ENCODE peak calls at places on chromosomes 11 and 22, in five cellular contexts. One of them, this sample, is unnamed.

GRCh38 chr11:18802381-18803257 is 11.0 kb upstream of the PTPN5 start:
- DNase-seq in K562: peak
- DNase-seq in A549: peak
- DNase-seq in IMR-90: peak
- DNase-seq in HepG2: peak
- DNase-seq in this sample: peak

GRCh38 chr11:76657139-76657823 is 13.3 kb downstream of the LRRC32 start:
- DNase-seq in K562: no peak
- DNase-seq in A549: no peak
- DNase-seq in IMR-90: no peak
- DNase-seq in HepG2: no peak
- DNase-seq in this sample: no peak

GRCh38 chr11:22634897-22635629 is 9.4 kb upstream of the FANCF start:
- DNase-seq in K562: no peak
- DNase-seq in A549: no peak
- DNase-seq in IMR-90: peak
- DNase-seq in HepG2: peak
- DNase-seq in this sample: no peak

GRCh38 chr11:116773203-116774112 is 671 bp upstream of the BUD13 start:
- DNase-seq in K562: no peak
- DNase-seq in A549: no peak
- DNase-seq in IMR-90: peak
- DNase-seq in HepG2: no peak
- DNase-seq in this sample: no peak

GRCh38 chr11:70661763-70662501 is 263.6 kb downstream of the CTTN start:
- DNase-seq in K562: no peak
- DNase-seq in A549: no peak
- DNase-seq in IMR-90: peak
- DNase-seq in HepG2: no peak
- DNase-seq in this sample: no peak

GRCh38 chr11:2473361-2474058 is 28.7 kb downstream of the KCNQ1 start:
- DNase-seq in K562: no peak
- DNase-seq in A549: no peak
- DNase-seq in IMR-90: no peak
- DNase-seq in HepG2: no peak
- DNase-seq in this sample: no peak

GRCh38 chr22:20615533-20616450 is 108.4 kb downstream of the MED15 start:
- DNase-seq in K562: no peak
- DNase-seq in A549: no peak
- DNase-seq in IMR-90: no peak
- DNase-seq in HepG2: no peak
- DNase-seq in this sample: no peak

GRCh38 chr11:109423860-109424190 is 1.8 kb downstream of the C11orf87 start:
- DNase-seq in K562: no peak
- DNase-seq in A549: no peak
- DNase-seq in IMR-90: no peak
- DNase-seq in HepG2: no peak
- DNase-seq in this sample: no peak

GRCh38 chr22:48287031-48287430 is 1524.6 kb downstream of the TBC1D22A start:
- DNase-seq in K562: no peak
- DNase-seq in A549: peak
- DNase-seq in IMR-90: no peak
- DNase-seq in HepG2: no peak
- DNase-seq in this sample: no peak

GRCh38 chr22:24584871-24585411 is 7.9 kb downstream of the LRRC75B start:
- DNase-seq in K562: no peak
- DNase-seq in A549: no peak
- DNase-seq in IMR-90: no peak
- DNase-seq in HepG2: no peak
- DNase-seq in this sample: no peak

GRCh38 chr22:20517422-20517821 is 10.0 kb downstream of the MED15 start:
- DNase-seq in K562: peak
- DNase-seq in A549: no peak
- DNase-seq in IMR-90: no peak
- DNase-seq in HepG2: no peak
- DNase-seq in this sample: no peak

GRCh38 chr11:22079133-22079847 is 113.6 kb upstream of the ANO5 start:
- DNase-seq in K562: no peak
- DNase-seq in A549: no peak
- DNase-seq in IMR-90: no peak
- DNase-seq in HepG2: no peak
- DNase-seq in this sample: no peak

GRCh38 chr11:91326280-91326679 is 898.3 kb upstream of the FAT3 start:
- DNase-seq in K562: no peak
- DNase-seq in A549: no peak
- DNase-seq in IMR-90: no peak
- DNase-seq in HepG2: no peak
- DNase-seq in this sample: no peak

GRCh38 chr11:127340438-127340837 is 339.9 kb upstream of the KIRREL3 start:
- DNase-seq in K562: no peak
- DNase-seq in A549: no peak
- DNase-seq in IMR-90: no peak
- DNase-seq in HepG2: no peak
- DNase-seq in this sample: no peak

GRCh38 chr11:30510750-30511149 is 75.4 kb downstream of the MPPED2 start:
- DNase-seq in K562: no peak
- DNase-seq in A549: no peak
- DNase-seq in IMR-90: no peak
- DNase-seq in HepG2: no peak
- DNase-seq in this sample: no peak

GRCh38 chr11:108496643-108497256 is 1.4 kb downstream of the POGLUT3 start:
- DNase-seq in K562: no peak
- DNase-seq in A549: no peak
- DNase-seq in IMR-90: peak
- DNase-seq in HepG2: no peak
- DNase-seq in this sample: no peak

GRCh38 chr11:10984250-10984649 is 126.4 kb upstream of the ZBED5 start:
- DNase-seq in K562: peak
- DNase-seq in A549: peak
- DNase-seq in IMR-90: no peak
- DNase-seq in HepG2: no peak
- DNase-seq in this sample: no peak

GRCh38 chr22:22423681-22424080 is 84.9 kb downstream of the ZNF280B start:
- DNase-seq in K562: peak
- DNase-seq in A549: no peak
- DNase-seq in IMR-90: no peak
- DNase-seq in HepG2: no peak
- DNase-seq in this sample: no peak

GRCh38 chr22:22421392-22421791 is 87.2 kb downstream of the ZNF280B start:
- DNase-seq in K562: peak
- DNase-seq in A549: no peak
- DNase-seq in IMR-90: no peak
- DNase-seq in HepG2: no peak
- DNase-seq in this sample: no peak

GRCh38 chr22:22420580-22420979 is 88.0 kb downstream of the ZNF280B start:
- DNase-seq in K562: no peak
- DNase-seq in A549: no peak
- DNase-seq in IMR-90: no peak
- DNase-seq in HepG2: no peak
- DNase-seq in this sample: no peak

GRCh38 chr22:22424210-22424800 is 84.2 kb downstream of the ZNF280B start:
- DNase-seq in K562: peak
- DNase-seq in A549: no peak
- DNase-seq in IMR-90: no peak
- DNase-seq in HepG2: no peak
- DNase-seq in this sample: no peak

DNA sequence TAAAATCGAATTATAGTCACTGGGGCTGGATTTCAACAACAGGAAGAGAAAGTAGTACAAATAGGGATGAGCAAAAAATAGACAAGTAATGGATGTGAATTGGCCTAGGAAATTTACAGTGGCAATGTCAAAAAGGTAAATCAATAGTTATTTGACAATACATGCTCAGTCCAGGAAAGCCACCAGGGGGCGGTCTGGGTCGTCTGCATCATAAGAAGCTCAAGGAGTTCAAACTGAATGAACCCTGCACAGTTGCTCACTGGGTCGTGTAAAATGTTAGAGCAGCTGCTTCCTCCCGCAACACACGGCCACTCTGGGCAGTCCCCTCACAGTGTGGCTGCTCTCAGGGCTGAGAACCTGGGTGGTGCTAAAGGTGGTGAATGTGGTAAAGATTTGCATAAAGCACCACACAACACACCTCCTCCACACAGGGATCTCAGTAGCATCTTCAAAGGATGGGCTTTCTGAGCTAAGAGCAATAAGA is 85.9 kb downstream of the ZNF280B start:
- DNase-seq in K562: peak
- DNase-seq in A549: peak
- DNase-seq in IMR-90: peak
- DNase-seq in HepG2: peak
- DNase-seq in this sample: peak
- TF ChIP-seq BHLHE40 in K562: no peak
- TF ChIP-seq BHLHE40 in A549: no peak
- TF ChIP-seq BHLHE40 in IMR-90: no peak
- TF ChIP-seq BHLHE40 in HepG2: no peak
- TF ChIP-seq BHLHE40 in this sample: peak

GRCh38 chr11:74170694-74171629 is at the start of the genes C2CD3 and PPME1:
- DNase-seq in K562: peak
- DNase-seq in A549: peak
- DNase-seq in IMR-90: peak
- DNase-seq in HepG2: peak
- DNase-seq in this sample: peak
- TF ChIP-seq POLR2A in K562: peak
- TF ChIP-seq POLR2A in A549: peak
- TF ChIP-seq POLR2A in IMR-90: peak
- TF ChIP-seq POLR2A in HepG2: peak
- TF ChIP-seq POLR2A in this sample: peak

GRCh38 chr11:68312780-68313573 is 586 bp downstream of the LRP5 start:
- DNase-seq in K562: peak
- DNase-seq in A549: no peak
- DNase-seq in IMR-90: no peak
- DNase-seq in HepG2: no peak
- DNase-seq in this sample: no peak

GRCh38 chr11:68311155-68312116 is 955 bp upstream of the LRP5 start:
- DNase-seq in K562: no peak
- DNase-seq in A549: no peak
- DNase-seq in IMR-90: no peak
- DNase-seq in HepG2: no peak
- DNase-seq in this sample: no peak

GRCh38 chr11:68314203-68314885 is 2.0 kb downstream of the LRP5 start:
- DNase-seq in K562: peak
- DNase-seq in A549: peak
- DNase-seq in IMR-90: no peak
- DNase-seq in HepG2: no peak
- DNase-seq in this sample: no peak

GRCh38 chr11:68313574-68314202 is 1.3 kb downstream of the LRP5 start:
- DNase-seq in K562: no peak
- DNase-seq in A549: peak
- DNase-seq in IMR-90: peak
- DNase-seq in HepG2: peak
- DNase-seq in this sample: no peak

GRCh38 chr11:68312117-68312779 is at the start of gene LRP5:
- DNase-seq in K562: peak
- DNase-seq in A549: no peak
- DNase-seq in IMR-90: peak
- DNase-seq in HepG2: no peak
- DNase-seq in this sample: no peak
- TF ChIP-seq BHLHE40 in K562: no peak
- TF ChIP-seq BHLHE40 in A549: no peak
- TF ChIP-seq BHLHE40 in IMR-90: no peak
- TF ChIP-seq BHLHE40 in HepG2: no peak
- TF ChIP-seq BHLHE40 in this sample: no peak

GRCh38 chr11:802018-802617 is 2.9 kb downstream of the PIDD1 start:
- DNase-seq in K562: no peak
- DNase-seq in A549: no peak
- DNase-seq in IMR-90: no peak
- DNase-seq in HepG2: no peak
- DNase-seq in this sample: no peak
- TF ChIP-seq POLR2A in K562: no peak
- TF ChIP-seq POLR2A in A549: no peak
- TF ChIP-seq POLR2A in IMR-90: no peak
- TF ChIP-seq POLR2A in HepG2: no peak
- TF ChIP-seq POLR2A in this sample: no peak

GRCh38 chr22:27150530-27150909 is 493.1 kb downstream of the MIAT start:
- DNase-seq in K562: no peak
- DNase-seq in A549: no peak
- DNase-seq in IMR-90: no peak
- DNase-seq in HepG2: no peak
- DNase-seq in this sample: no peak
- TF ChIP-seq BHLHE40 in K562: no peak
- TF ChIP-seq BHLHE40 in A549: no peak
- TF ChIP-seq BHLHE40 in IMR-90: no peak
- TF ChIP-seq BHLHE40 in HepG2: no peak
- TF ChIP-seq BHLHE40 in this sample: no peak

DNA sequence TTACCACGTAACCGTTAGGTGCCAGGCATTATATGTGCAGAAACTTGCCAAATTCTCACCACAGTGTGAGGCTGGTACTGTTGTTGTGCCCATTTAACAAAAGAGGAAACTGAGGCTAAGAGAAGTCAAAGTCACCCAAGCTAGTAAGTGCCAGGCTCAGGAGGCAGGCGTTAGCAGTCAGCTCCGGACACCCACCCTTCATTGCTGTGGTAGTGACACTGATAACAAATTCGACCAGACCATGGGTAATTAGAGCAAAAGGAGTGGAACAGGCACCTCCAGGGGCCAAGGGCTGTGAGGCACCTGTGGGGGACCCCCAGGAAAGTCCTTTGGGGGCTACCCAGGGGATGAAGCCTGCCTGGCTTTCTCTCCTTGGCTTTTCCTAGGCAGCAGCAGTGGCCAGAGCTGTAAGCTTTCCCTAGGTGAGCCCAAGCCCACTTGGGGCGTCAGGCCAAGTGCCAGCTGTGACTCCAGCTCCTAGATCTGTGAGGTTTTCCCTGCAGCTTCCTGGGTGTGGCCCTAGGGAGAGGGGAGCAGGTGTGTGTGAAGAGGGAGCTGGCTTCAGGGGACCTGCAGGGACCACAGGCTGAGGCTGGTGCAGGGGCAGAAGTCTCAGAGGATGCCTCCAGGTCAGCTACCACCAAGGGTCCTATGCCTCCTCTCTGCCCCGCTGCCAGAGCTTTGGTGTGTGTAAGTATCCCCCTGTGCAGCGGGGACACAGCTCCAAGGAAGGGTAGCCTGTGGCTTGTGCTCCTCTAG is 19.7 kb upstream of the ALX4 start:
- DNase-seq in K562: no peak
- DNase-seq in A549: no peak
- DNase-seq in IMR-90: no peak
- DNase-seq in HepG2: no peak
- DNase-seq in this sample: no peak
- TF ChIP-seq POLR2A in K562: no peak
- TF ChIP-seq POLR2A in A549: no peak
- TF ChIP-seq POLR2A in IMR-90: no peak
- TF ChIP-seq POLR2A in HepG2: no peak
- TF ChIP-seq POLR2A in this sample: no peak

GRCh38 chr11:100832851-100833250 is 145.8 kb downstream of the ARHGAP42 start:
- DNase-seq in K562: no peak
- DNase-seq in A549: no peak
- DNase-seq in IMR-90: no peak
- DNase-seq in HepG2: no peak
- DNase-seq in this sample: no peak

GRCh38 chr11:100833276-100833675 is 146.2 kb downstream of the ARHGAP42 start:
- DNase-seq in K562: no peak
- DNase-seq in A549: no peak
- DNase-seq in IMR-90: no peak
- DNase-seq in HepG2: no peak
- DNase-seq in this sample: no peak

GRCh38 chr11:100830295-100830694 is 143.2 kb downstream of the ARHGAP42 start:
- DNase-seq in K562: no peak
- DNase-seq in A549: no peak
- DNase-seq in IMR-90: no peak
- DNase-seq in HepG2: no peak
- DNase-seq in this sample: no peak

GRCh38 chr11:100831929-100832480 is 144.9 kb downstream of the ARHGAP42 start:
- DNase-seq in K562: no peak
- DNase-seq in A549: no peak
- DNase-seq in IMR-90: no peak
- DNase-seq in HepG2: no peak
- DNase-seq in this sample: no peak

GRCh38 chr11:100830978-100831732 is 144.1 kb downstream of the ARHGAP42 start:
- DNase-seq in K562: no peak
- DNase-seq in A549: peak
- DNase-seq in IMR-90: peak
- DNase-seq in HepG2: no peak
- DNase-seq in this sample: no peak
- TF ChIP-seq BHLHE40 in K562: no peak
- TF ChIP-seq BHLHE40 in A549: no peak
- TF ChIP-seq BHLHE40 in IMR-90: peak
- TF ChIP-seq BHLHE40 in HepG2: no peak
- TF ChIP-seq BHLHE40 in this sample: no peak

This sample was measured in GM12878.